ENCODE peak calls at places on chromosomes 3 and 15, in nine cellular contexts. Q is CD8-positive, alpha-beta T cell; S is H1; U is nephron progenitor cell; K is kidney epithelial cell; C is PC-3; G is AG04450; E is A549; Y is left ventricle myocardium inferior. Z is an unnamed sample.

GRCh38 chr3:171614318-171614967 is 154.2 kb upstream of the TNIK start:
- DNase-seq in Q (no peak), S (peak), U (peak), K (no peak), C (no peak), G (no peak), E (no peak), Y (no peak), Z (no peak)

GRCh38 chr15:98856540-98856907 is 151.1 kb downstream of the PGPEP1L start:
- DNase-seq in Q (no peak), S (no peak), U (no peak), K (no peak), C (peak), G (peak), E (no peak), Y (no peak), Z (no peak)

GRCh38 chr3:4355401-4356224 is 52.4 kb downstream of the SETMAR start:
- DNase-seq in Q (no peak), S (no peak), U (peak), K (peak), C (no peak), G (no peak), E (no peak), Y (peak), Z (no peak)

GRCh38 chr3:42651248-42652091 is 2.0 kb upstream of the ZBTB47 start:
- DNase-seq in Q (no peak), S (no peak), U (no peak), K (peak), C (peak), G (no peak), E (no peak), Y (no peak), Z (no peak)

GRCh38 chr15:35117508-35118280 is 32.6 kb upstream of the NANOGP8 start:
- DNase-seq in Q (no peak), S (no peak), U (no peak), K (no peak), C (peak), G (no peak), E (no peak), Y (no peak), Z (no peak)

GRCh38 chr3:35640736-35641135 is 1.4 kb downstream of the ARPP21 start:
- DNase-seq in Q (no peak), S (no peak), U (no peak), K (no peak), C (no peak), G (no peak), E (no peak), Y (no peak), Z (no peak)

GRCh38 chr15:49673861-49674260 is 53.0 kb downstream of the DTWD1 start:
- DNase-seq in Q (no peak), S (no peak), U (no peak), K (no peak), C (peak), G (no peak), E (no peak), Y (no peak), Z (no peak)

GRCh38 chr15:63857459-63857856 is 23.7 kb upstream of the HERC1 start:
- DNase-seq in Q (no peak), S (no peak), U (no peak), K (no peak), C (no peak), G (no peak), E (no peak), Y (peak), Z (no peak)

GRCh38 chr3:181417748-181418147 is 294.0 kb upstream of the SOX2 start:
- DNase-seq in Q (no peak), S (no peak), U (peak), K (no peak), C (no peak), G (no peak), E (no peak), Y (no peak), Z (no peak)

GRCh38 chr3:4504340-4505261 is 11.5 kb downstream of the ITPR1 start:
- DNase-seq in Q (peak), S (no peak), U (no peak), K (no peak), C (peak), G (no peak), E (no peak), Y (no peak), Z (no peak)

GRCh38 chr15:31270767-31271166 is 55.9 kb upstream of the KLF13 start:
- DNase-seq in Q (no peak), S (no peak), U (peak), K (no peak), C (no peak), G (no peak), E (no peak), Y (no peak), Z (peak)

GRCh38 chr3:170180107-170180951 is 1.2 kb downstream of the PHC3 start:
- DNase-seq in Q (no peak), S (no peak), U (no peak), K (no peak), C (peak), G (no peak), E (peak), Y (no peak), Z (no peak)

GRCh38 chr3:32340039-32340438 is 51.6 kb upstream of the CMTM7 start:
- DNase-seq in Q (peak), S (no peak), U (peak), K (peak), C (peak), G (no peak), E (peak), Y (no peak), Z (no peak)

GRCh38 chr3:150495563-150496168 is 50.6 kb downstream of the SERP1 start:
- DNase-seq in Q (no peak), S (no peak), U (peak), K (peak), C (peak), G (peak), E (peak), Y (no peak), Z (no peak)

GRCh38 chr3:58271901-58272501 is 34.0 kb upstream of the RPP14 start:
- DNase-seq in Q (no peak), S (no peak), U (no peak), K (peak), C (peak), G (peak), E (peak), Y (no peak), Z (no peak)

GRCh38 chr15:82970078-82970686 is 15.8 kb upstream of the RAMAC start:
- DNase-seq in Q (no peak), S (no peak), U (no peak), K (no peak), C (no peak), G (no peak), E (no peak), Y (no peak), Z (no peak)

GRCh38 chr3:190809351-190809750 is 53.1 kb downstream of the GMNC start:
- DNase-seq in Q (no peak), S (no peak), U (no peak), K (no peak), C (no peak), G (no peak), E (no peak), Y (no peak), Z (no peak)

GRCh38 chr3:32340639-32341365 is 50.9 kb upstream of the CMTM7 start:
- DNase-seq in Q (no peak), S (no peak), U (no peak), K (no peak), C (peak), G (no peak), E (no peak), Y (no peak), Z (no peak)

GRCh38 chr15:99435761-99436346 is 129.9 kb upstream of the MEF2A start:
- DNase-seq in Q (peak), S (no peak), U (no peak), K (no peak), C (peak), G (no peak), E (no peak), Y (no peak), Z (peak)

GRCh38 chr3:195887670-195888069 is 20.7 kb downstream of the TNK2 start:
- DNase-seq in Q (no peak), S (no peak), U (no peak), K (no peak), C (no peak), G (no peak), E (no peak), Y (no peak), Z (no peak)

GRCh38 chr3:13025778-13026518 is 47.3 kb downstream of the IQSEC1 start:
- DNase-seq in Q (no peak), S (no peak), U (no peak), K (no peak), C (no peak), G (no peak), E (no peak), Y (peak), Z (no peak)

GRCh38 chr3:23981136-23981535 is 36.0 kb downstream of the NR1D2 start:
- DNase-seq in Q (no peak), S (no peak), U (no peak), K (no peak), C (no peak), G (no peak), E (no peak), Y (peak), Z (no peak)

GRCh38 chr3:69848113-69848512 is 108.8 kb downstream of the MITF start:
- DNase-seq in Q (no peak), S (no peak), U (no peak), K (no peak), C (no peak), G (no peak), E (no peak), Y (no peak), Z (no peak)

GRCh38 chr3:69856965-69857364 is 117.7 kb downstream of the MITF start:
- DNase-seq in Q (no peak), S (no peak), U (no peak), K (no peak), C (no peak), G (no peak), E (no peak), Y (no peak), Z (no peak)

GRCh38 chr3:69855436-69856162 is 116.3 kb downstream of the MITF start:
- DNase-seq in Q (no peak), S (no peak), U (no peak), K (no peak), C (peak), G (no peak), E (no peak), Y (no peak), Z (no peak)

GRCh38 chr3:69850849-69851248 is 111.6 kb downstream of the MITF start:
- DNase-seq in Q (no peak), S (no peak), U (no peak), K (no peak), C (no peak), G (no peak), E (no peak), Y (no peak), Z (no peak)

DNA sequence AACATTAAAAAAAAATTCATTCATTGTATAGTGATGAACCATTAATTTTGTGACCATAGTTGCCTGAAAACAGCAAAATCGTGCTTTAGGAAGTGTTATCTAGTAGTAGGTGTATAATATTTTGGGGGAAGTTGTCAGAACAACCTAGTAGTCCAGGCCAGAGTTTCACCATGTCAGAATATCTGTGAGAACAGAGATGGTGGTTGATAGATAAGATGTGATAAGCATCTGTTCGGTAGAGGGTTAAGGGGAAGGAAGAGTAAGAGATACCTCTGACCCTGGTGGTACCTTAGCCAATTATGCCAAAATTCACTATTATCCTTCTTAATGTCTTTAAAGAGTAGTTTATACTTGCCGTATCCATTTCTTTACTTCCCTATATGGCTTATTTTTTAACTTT is 113.8 kb downstream of the MITF start:
- DNase-seq in Q (no peak), S (no peak), U (no peak), K (no peak), C (no peak), G (no peak), E (no peak), Y (no peak), Z (no peak)
- TF ChIP-seq CTCF in Q (no peak), S (no peak), U (no peak), K (no peak), C (no peak), G (no peak), E (no peak), Y (no peak), Z (no peak)

DNA sequence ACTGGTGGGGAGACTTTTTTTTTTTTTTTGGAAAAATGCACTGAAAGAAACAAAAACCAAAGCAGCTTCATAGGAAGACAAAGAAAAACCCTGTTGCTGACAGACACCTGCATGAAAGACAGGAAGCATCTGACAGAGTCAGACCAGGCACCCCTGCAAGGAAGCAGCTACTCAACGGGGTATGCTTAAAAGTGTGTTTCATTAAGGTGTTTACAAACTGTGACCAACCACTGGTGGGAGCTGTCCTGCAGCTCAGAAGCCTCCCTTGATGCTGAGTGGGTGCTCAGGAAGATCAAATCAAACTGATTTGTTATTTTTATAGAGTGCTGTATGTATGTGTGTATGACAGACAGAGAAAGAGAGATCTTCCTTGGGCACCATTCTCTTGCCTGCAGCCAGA is 34.7 kb upstream of the AGBL1 start:
- DNase-seq in Q (no peak), S (no peak), U (no peak), K (no peak), C (no peak), G (no peak), E (no peak), Y (no peak), Z (no peak)
- TF ChIP-seq CTCF in Q (no peak), S (no peak), U (no peak), K (peak), C (no peak), G (no peak), E (no peak), Y (no peak), Z (no peak)

DNA sequence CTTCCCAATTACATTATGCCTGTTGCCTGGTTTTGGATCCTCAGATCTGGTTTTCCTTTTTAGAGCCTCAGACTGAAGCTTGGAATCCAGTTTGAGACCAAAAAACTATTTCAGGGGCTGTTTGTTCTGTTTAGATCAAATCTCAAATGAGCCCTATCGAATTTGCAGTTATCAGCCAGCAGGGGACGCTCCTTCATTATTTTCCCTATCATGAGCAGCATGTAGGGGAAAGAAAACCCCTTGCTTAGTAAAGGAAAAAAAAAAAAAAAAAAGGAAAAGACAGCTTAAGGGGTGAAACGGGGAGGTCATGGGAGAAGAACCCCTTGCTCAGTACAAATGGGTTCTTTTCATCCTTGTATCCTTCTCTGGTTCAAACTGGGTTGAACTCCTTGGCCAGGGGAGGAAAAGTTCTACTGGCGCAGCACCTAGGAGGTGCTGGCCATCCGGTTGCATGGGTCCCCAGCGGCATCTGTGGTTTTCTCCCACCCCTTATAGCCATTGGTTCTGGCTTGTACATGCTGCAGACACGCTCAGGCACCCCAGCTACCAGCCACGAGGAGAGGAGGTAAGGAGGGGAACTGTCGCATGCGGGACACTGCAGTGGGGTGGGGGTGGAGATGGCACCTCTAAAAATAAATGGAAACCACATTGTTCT is 1375.1 kb upstream of the ALCAM start:
- DNase-seq in Q (no peak), S (no peak), U (peak), K (no peak), C (peak), G (no peak), E (no peak), Y (no peak), Z (no peak)
- TF ChIP-seq CTCF in Q (no peak), S (no peak), U (peak), K (peak), C (peak), G (peak), E (peak), Y (no peak), Z (peak)

GRCh38 chr15:85168642-85169173 is 187.1 kb downstream of the PDE8A start:
- DNase-seq in Q (peak), S (peak), U (peak), K (no peak), C (peak), G (no peak), E (peak), Y (no peak), Z (no peak)
- TF ChIP-seq CTCF in Q (peak), S (peak), U (peak), K (peak), C (peak), G (peak), E (peak), Y (peak), Z (peak)

GRCh38 chr3:72559377-72559776 is 288.9 kb downstream of the SHQ1 start:
- DNase-seq in Q (no peak), S (no peak), U (no peak), K (no peak), C (no peak), G (no peak), E (no peak), Y (no peak), Z (no peak)

GRCh38 chr3:72554689-72555088 is 293.6 kb downstream of the SHQ1 start:
- DNase-seq in Q (no peak), S (no peak), U (no peak), K (no peak), C (no peak), G (no peak), E (no peak), Y (no peak), Z (no peak)

GRCh38 chr3:72550582-72551262 is 297.5 kb downstream of the SHQ1 start:
- DNase-seq in Q (no peak), S (no peak), U (no peak), K (no peak), C (no peak), G (no peak), E (no peak), Y (no peak), Z (no peak)

GRCh38 chr3:72553298-72553697 is 294.9 kb downstream of the SHQ1 start:
- DNase-seq in Q (no peak), S (no peak), U (no peak), K (no peak), C (peak), G (no peak), E (no peak), Y (no peak), Z (no peak)

GRCh38 chr3:72555714-72556113 is 292.5 kb downstream of the SHQ1 start:
- DNase-seq in Q (no peak), S (no peak), U (no peak), K (no peak), C (no peak), G (no peak), E (no peak), Y (no peak), Z (no peak)
- TF ChIP-seq CTCF in Q (no peak), S (no peak), U (no peak), K (no peak), C (no peak), G (no peak), E (no peak), Y (no peak), Z (no peak)

GRCh38 chr15:75928680-75929608 is 25.3 kb downstream of the FBXO22 start:
- DNase-seq in Q (no peak), S (no peak), U (peak), K (no peak), C (peak), G (no peak), E (peak), Y (no peak), Z (no peak)
- TF ChIP-seq CTCF in Q (no peak), S (peak), U (peak), K (peak), C (peak), G (peak), E (peak), Y (no peak), Z (peak)

DNA sequence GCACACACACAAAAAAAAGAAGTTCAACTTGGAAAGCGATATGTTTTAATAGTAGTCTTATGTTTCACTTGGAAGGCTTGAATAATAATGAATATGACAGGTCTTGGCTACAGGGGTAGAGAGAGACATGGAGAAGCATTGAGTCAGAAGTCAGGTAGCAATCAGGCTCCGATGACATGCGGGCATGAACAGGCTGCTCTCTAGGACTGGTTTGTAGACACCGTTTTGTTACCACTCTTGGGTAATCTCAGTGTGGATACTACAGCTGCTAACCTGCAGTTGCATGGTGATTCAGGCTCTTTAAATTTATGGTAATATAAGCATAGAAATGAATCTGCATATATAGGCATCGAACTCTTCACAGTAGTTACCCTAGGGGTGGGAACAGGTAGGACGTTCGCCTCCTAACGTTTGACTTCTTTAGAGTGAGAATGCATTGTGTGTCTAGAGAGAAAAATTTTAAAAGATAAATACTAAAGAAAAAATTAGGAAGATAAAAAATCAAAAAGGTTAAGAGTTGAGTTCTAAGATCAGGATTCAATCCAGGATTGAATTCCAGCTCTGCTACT is 241.6 kb upstream of the KBTBD8 start:
- DNase-seq in Q (no peak), S (no peak), U (no peak), K (no peak), C (no peak), G (no peak), E (no peak), Y (no peak), Z (no peak)
- TF ChIP-seq CTCF in Q (no peak), S (no peak), U (no peak), K (no peak), C (no peak), G (peak), E (no peak), Y (no peak), Z (peak)

Z was measured in type B pancreatic cell.